ENCODE peak calls at places on chromosomes 16 and 17, in ten cellular contexts. One of them, this sample, is unnamed.

GRCh38 chr16:22641030-22641671 is 130.5 kb downstream of the NPIPB5 start:
- DNase-seq in stomach: no peak
- DNase-seq in spleen: no peak
- DNase-seq in endothelial cell of umbilical vein: peak; percentile 37
- DNase-seq in HL-60: no peak
- DNase-seq in sigmoid colon: no peak
- DNase-seq in H1: peak; percentile 69
- DNase-seq in K562: no peak
- DNase-seq in transverse colon: no peak
- DNase-seq in prostate gland: no peak
- DNase-seq in this sample: no peak

GRCh38 chr16:46970089-46970488 is 3.4 kb downstream of the DNAJA2 start:
- DNase-seq in stomach: peak; percentile 31
- DNase-seq in spleen: no peak
- DNase-seq in endothelial cell of umbilical vein: no peak
- DNase-seq in HL-60: no peak
- DNase-seq in sigmoid colon: no peak
- DNase-seq in H1: no peak
- DNase-seq in K562: no peak
- DNase-seq in transverse colon: no peak
- DNase-seq in prostate gland: no peak
- DNase-seq in this sample: no peak

GRCh38 chr17:15273141-15273793 is 8.1 kb upstream of the PMP22 start:
- DNase-seq in stomach: no peak
- DNase-seq in spleen: no peak
- DNase-seq in endothelial cell of umbilical vein: no peak
- DNase-seq in HL-60: no peak
- DNase-seq in sigmoid colon: no peak
- DNase-seq in H1: no peak
- DNase-seq in K562: no peak
- DNase-seq in transverse colon: no peak
- DNase-seq in prostate gland: no peak
- DNase-seq in this sample: no peak

GRCh38 chr17:58756246-58757161 is 850 bp downstream of the PPM1E start:
- DNase-seq in stomach: no peak
- DNase-seq in spleen: no peak
- DNase-seq in endothelial cell of umbilical vein: no peak
- DNase-seq in HL-60: no peak
- DNase-seq in sigmoid colon: no peak
- DNase-seq in H1: peak; percentile 64
- DNase-seq in K562: peak; percentile 32
- DNase-seq in transverse colon: no peak
- DNase-seq in prostate gland: no peak
- DNase-seq in this sample: no peak

GRCh38 chr17:10809605-10810004 is 5.7 kb upstream of the TMEM238L start:
- DNase-seq in stomach: no peak
- DNase-seq in spleen: no peak
- DNase-seq in endothelial cell of umbilical vein: no peak
- DNase-seq in HL-60: no peak
- DNase-seq in sigmoid colon: no peak
- DNase-seq in H1: no peak
- DNase-seq in K562: no peak
- DNase-seq in transverse colon: no peak
- DNase-seq in prostate gland: no peak
- DNase-seq in this sample: no peak

GRCh38 chr17:20852541-20853370 is 190.1 kb downstream of the USP22 start:
- DNase-seq in stomach: no peak
- DNase-seq in spleen: peak; percentile 72
- DNase-seq in endothelial cell of umbilical vein: no peak
- DNase-seq in HL-60: no peak
- DNase-seq in sigmoid colon: peak; percentile 75
- DNase-seq in H1: peak; percentile 73
- DNase-seq in K562: no peak
- DNase-seq in transverse colon: peak; percentile 14
- DNase-seq in prostate gland: peak; percentile 61
- DNase-seq in this sample: no peak

GRCh38 chr16:24348511-24349290 is 92.6 kb downstream of the CACNG3 start:
- DNase-seq in stomach: no peak
- DNase-seq in spleen: no peak
- DNase-seq in endothelial cell of umbilical vein: no peak
- DNase-seq in HL-60: no peak
- DNase-seq in sigmoid colon: no peak
- DNase-seq in H1: no peak
- DNase-seq in K562: no peak
- DNase-seq in transverse colon: no peak
- DNase-seq in prostate gland: no peak
- DNase-seq in this sample: no peak

GRCh38 chr17:75268931-75269330 is 2.1 kb downstream of the MIF4GD start:
- DNase-seq in stomach: no peak
- DNase-seq in spleen: no peak
- DNase-seq in endothelial cell of umbilical vein: peak; percentile 47
- DNase-seq in HL-60: peak; percentile 57
- DNase-seq in sigmoid colon: no peak
- DNase-seq in H1: no peak
- DNase-seq in K562: no peak
- DNase-seq in transverse colon: no peak
- DNase-seq in prostate gland: no peak
- DNase-seq in this sample: no peak

GRCh38 chr17:76427457-76428231 is 25.3 kb downstream of the UBE2O start:
- DNase-seq in stomach: no peak
- DNase-seq in spleen: no peak
- DNase-seq in endothelial cell of umbilical vein: peak; percentile 84
- DNase-seq in HL-60: no peak
- DNase-seq in sigmoid colon: no peak
- DNase-seq in H1: no peak
- DNase-seq in K562: no peak
- DNase-seq in transverse colon: peak; percentile 42
- DNase-seq in prostate gland: no peak
- DNase-seq in this sample: no peak

GRCh38 chr17:69314246-69315030 is 12.5 kb downstream of the ABCA5 start:
- DNase-seq in stomach: no peak
- DNase-seq in spleen: no peak
- DNase-seq in endothelial cell of umbilical vein: no peak
- DNase-seq in HL-60: no peak
- DNase-seq in sigmoid colon: no peak
- DNase-seq in H1: no peak
- DNase-seq in K562: no peak
- DNase-seq in transverse colon: no peak
- DNase-seq in prostate gland: no peak
- DNase-seq in this sample: no peak

GRCh38 chr16:56747486-56748045 is 17.6 kb downstream of the NUP93 start:
- DNase-seq in stomach: no peak
- DNase-seq in spleen: no peak
- DNase-seq in endothelial cell of umbilical vein: no peak
- DNase-seq in HL-60: no peak
- DNase-seq in sigmoid colon: no peak
- DNase-seq in H1: no peak
- DNase-seq in K562: no peak
- DNase-seq in transverse colon: no peak
- DNase-seq in prostate gland: no peak
- DNase-seq in this sample: no peak

GRCh38 chr16:1099224-1100083 is 3.4 kb upstream of the C1QTNF8 start:
- DNase-seq in stomach: no peak
- DNase-seq in spleen: no peak
- DNase-seq in endothelial cell of umbilical vein: no peak
- DNase-seq in HL-60: no peak
- DNase-seq in sigmoid colon: no peak
- DNase-seq in H1: no peak
- DNase-seq in K562: no peak
- DNase-seq in transverse colon: no peak
- DNase-seq in prostate gland: no peak
- DNase-seq in this sample: no peak

GRCh38 chr16:17965131-17965530 is 371.4 kb downstream of the NPIPA8 start:
- DNase-seq in stomach: no peak
- DNase-seq in spleen: no peak
- DNase-seq in endothelial cell of umbilical vein: no peak
- DNase-seq in HL-60: no peak
- DNase-seq in sigmoid colon: no peak
- DNase-seq in H1: no peak
- DNase-seq in K562: no peak
- DNase-seq in transverse colon: no peak
- DNase-seq in prostate gland: no peak
- DNase-seq in this sample: no peak

GRCh38 chr17:61981323-61981722 is 53.5 kb upstream of the INTS2 start:
- DNase-seq in stomach: no peak
- DNase-seq in spleen: no peak
- DNase-seq in endothelial cell of umbilical vein: no peak
- DNase-seq in HL-60: no peak
- DNase-seq in sigmoid colon: no peak
- DNase-seq in H1: no peak
- DNase-seq in K562: no peak
- DNase-seq in transverse colon: no peak
- DNase-seq in prostate gland: no peak
- DNase-seq in this sample: no peak

DNA sequence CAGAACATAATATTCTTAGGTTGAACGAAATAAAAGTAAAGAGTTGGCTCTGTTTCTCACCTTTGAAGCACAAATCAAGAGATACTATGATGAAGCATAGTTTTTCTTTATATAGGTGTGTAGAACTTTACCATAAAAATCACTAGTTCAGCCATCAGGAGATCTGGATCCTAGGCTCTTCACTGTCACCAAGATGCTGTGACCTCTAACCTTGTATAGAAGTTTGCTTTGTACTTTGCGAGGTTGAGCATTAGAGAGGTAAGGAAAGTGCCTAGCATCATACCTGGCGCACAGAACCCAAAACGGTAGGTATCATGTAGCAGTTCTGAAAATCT is 553 bp upstream of the CDC6 start:
- DNase-seq in stomach: no peak
- DNase-seq in spleen: no peak
- DNase-seq in endothelial cell of umbilical vein: no peak
- DNase-seq in HL-60: no peak
- DNase-seq in sigmoid colon: no peak
- DNase-seq in H1: no peak
- DNase-seq in K562: no peak
- DNase-seq in transverse colon: no peak
- DNase-seq in prostate gland: no peak
- DNase-seq in this sample: no peak
- H3K4me3 ChIP-seq in stomach: peak overlapping the region; percentile 45
- H3K4me3 ChIP-seq in spleen: no peak overlapping the region
- H3K4me3 ChIP-seq in endothelial cell of umbilical vein: no peak overlapping the region
- H3K4me3 ChIP-seq in HL-60: no peak overlapping the region
- H3K4me3 ChIP-seq in sigmoid colon: no peak overlapping the region
- H3K4me3 ChIP-seq in H1: no peak overlapping the region
- H3K4me3 ChIP-seq in K562: no peak overlapping the region
- H3K4me3 ChIP-seq in transverse colon: no peak overlapping the region
- H3K4me3 ChIP-seq in prostate gland: no peak overlapping the region
- H3K4me3 ChIP-seq in this sample: no peak overlapping the region

GRCh38 chr17:71302721-71303549 is 817.9 kb upstream of the SOX9 start:
- DNase-seq in stomach: no peak
- DNase-seq in spleen: no peak
- DNase-seq in endothelial cell of umbilical vein: no peak
- DNase-seq in HL-60: no peak
- DNase-seq in sigmoid colon: no peak
- DNase-seq in H1: no peak
- DNase-seq in K562: no peak
- DNase-seq in transverse colon: no peak
- DNase-seq in prostate gland: no peak
- DNase-seq in this sample: no peak

GRCh38 chr17:71301063-71301462 is 819.8 kb upstream of the SOX9 start:
- DNase-seq in stomach: no peak
- DNase-seq in spleen: no peak
- DNase-seq in endothelial cell of umbilical vein: no peak
- DNase-seq in HL-60: no peak
- DNase-seq in sigmoid colon: no peak
- DNase-seq in H1: no peak
- DNase-seq in K562: no peak
- DNase-seq in transverse colon: no peak
- DNase-seq in prostate gland: no peak
- DNase-seq in this sample: no peak

DNA sequence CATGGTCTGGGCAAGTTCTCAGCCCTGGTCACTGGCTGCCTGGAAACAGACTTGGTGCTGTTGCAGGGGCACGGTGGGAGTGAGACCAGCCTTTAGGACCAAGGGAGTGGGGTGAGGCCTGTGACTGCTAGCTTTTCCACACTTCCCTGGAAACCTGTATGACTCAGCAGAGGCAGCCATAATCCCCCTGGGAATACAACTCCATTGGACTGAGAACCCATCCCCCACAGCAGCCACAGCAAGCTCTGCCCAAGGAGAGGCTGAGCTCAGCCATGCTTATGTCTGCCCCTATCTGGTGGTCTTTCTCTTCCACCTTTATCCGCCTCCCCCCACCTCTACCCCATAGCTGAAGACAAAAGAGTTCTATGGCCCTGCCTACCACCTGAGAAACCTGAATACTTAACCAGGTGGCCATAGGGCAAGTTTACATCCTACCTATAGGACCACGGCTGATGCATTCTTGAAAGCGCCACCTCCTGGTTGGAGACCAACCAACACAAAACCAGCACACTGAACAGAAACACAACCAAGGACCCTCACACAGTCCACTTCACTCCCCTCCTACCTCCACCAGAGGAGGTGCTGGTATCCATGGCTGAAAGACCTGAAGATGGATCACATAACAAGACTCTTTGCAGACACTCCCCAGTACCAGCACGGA is 816.2 kb upstream of the SOX9 start:
- DNase-seq in stomach: no peak
- DNase-seq in spleen: no peak
- DNase-seq in endothelial cell of umbilical vein: no peak
- DNase-seq in HL-60: no peak
- DNase-seq in sigmoid colon: no peak
- DNase-seq in H1: peak; percentile 53
- DNase-seq in K562: no peak
- DNase-seq in transverse colon: no peak
- DNase-seq in prostate gland: no peak
- DNase-seq in this sample: no peak
- TF ChIP-seq CTCF in stomach: no peak
- TF ChIP-seq CTCF in spleen: no peak
- TF ChIP-seq CTCF in endothelial cell of umbilical vein: no peak
- TF ChIP-seq CTCF in HL-60: no peak
- TF ChIP-seq CTCF in sigmoid colon: no peak
- TF ChIP-seq CTCF in H1: peak; percentile 47
- TF ChIP-seq CTCF in K562: no peak
- TF ChIP-seq CTCF in transverse colon: no peak
- TF ChIP-seq CTCF in prostate gland: no peak
- TF ChIP-seq CTCF in this sample: no peak

DNA sequence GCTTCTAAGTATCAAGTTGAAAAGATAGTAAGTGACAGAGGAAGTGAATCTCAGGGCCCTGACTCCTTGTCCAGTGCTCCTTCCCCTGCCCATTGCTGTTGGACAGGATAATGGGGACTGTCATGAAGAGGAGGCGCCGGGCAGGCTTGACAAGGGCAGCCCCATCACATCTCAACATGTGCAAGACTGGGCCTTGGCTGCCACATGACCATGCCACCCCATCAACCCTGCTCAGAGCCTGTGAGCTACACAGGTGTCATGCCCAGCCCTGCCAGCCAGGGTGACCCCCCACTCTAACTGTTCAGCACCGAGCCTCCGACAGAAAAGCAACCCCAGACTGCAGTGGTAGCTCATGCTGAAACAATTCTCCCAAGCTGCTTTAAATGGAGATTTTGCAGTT is 171.6 kb downstream of the C16orf78 start:
- DNase-seq in stomach: no peak
- DNase-seq in spleen: peak; percentile 61
- DNase-seq in endothelial cell of umbilical vein: no peak
- DNase-seq in HL-60: no peak
- DNase-seq in sigmoid colon: no peak
- DNase-seq in H1: no peak
- DNase-seq in K562: no peak
- DNase-seq in transverse colon: no peak
- DNase-seq in prostate gland: no peak
- DNase-seq in this sample: no peak
- TF ChIP-seq POLR2AphosphoS5 in stomach: no peak
- TF ChIP-seq POLR2AphosphoS5 in spleen: no peak
- TF ChIP-seq POLR2AphosphoS5 in endothelial cell of umbilical vein: no peak
- TF ChIP-seq POLR2AphosphoS5 in HL-60: no peak
- TF ChIP-seq POLR2AphosphoS5 in sigmoid colon: no peak
- TF ChIP-seq POLR2AphosphoS5 in H1: no peak
- TF ChIP-seq POLR2AphosphoS5 in K562: no peak
- TF ChIP-seq POLR2AphosphoS5 in transverse colon: no peak
- TF ChIP-seq POLR2AphosphoS5 in prostate gland: no peak
- TF ChIP-seq POLR2AphosphoS5 in this sample: no peak

GRCh38 chr16:79571065-79571697 is 29.4 kb downstream of the MAF start:
- DNase-seq in stomach: no peak
- DNase-seq in spleen: no peak
- DNase-seq in endothelial cell of umbilical vein: no peak
- DNase-seq in HL-60: no peak
- DNase-seq in sigmoid colon: no peak
- DNase-seq in H1: no peak
- DNase-seq in K562: no peak
- DNase-seq in transverse colon: no peak
- DNase-seq in prostate gland: no peak
- DNase-seq in this sample: no peak
- H3K4me3 ChIP-seq in stomach: no peak overlapping the region
- H3K4me3 ChIP-seq in spleen: no peak overlapping the region
- H3K4me3 ChIP-seq in endothelial cell of umbilical vein: no peak overlapping the region
- H3K4me3 ChIP-seq in HL-60: no peak overlapping the region
- H3K4me3 ChIP-seq in sigmoid colon: peak overlapping the region; percentile 18
- H3K4me3 ChIP-seq in H1: no peak overlapping the region
- H3K4me3 ChIP-seq in K562: no peak overlapping the region
- H3K4me3 ChIP-seq in transverse colon: no peak overlapping the region
- H3K4me3 ChIP-seq in prostate gland: no peak overlapping the region
- H3K4me3 ChIP-seq in this sample: peak overlapping the region; percentile 23

This sample was measured in vagina.